ENCODE peak calls at places on chromosomes 7 and 10, in eight cellular contexts. U is cardiac fibroblast, W is HCT116, Z is GM23248, V is heart left ventricle, K is AG04449, E is Panc1, C is IMR-90. P is an unnamed sample.

GRCh38 chr7:121302214-121302745 is 26.5 kb upstream of the WNT16 start:
- DNase-seq in U (no peak), W (peak; percentile 97), Z (peak; percentile 63), V (no peak), K (no peak), E (peak; percentile 22), C (peak; percentile 89), P (no peak)

GRCh38 chr10:44908071-44908709 is 2.9 kb upstream of the TMEM72 start:
- DNase-seq in U (peak; percentile 84), W (no peak), Z (no peak), V (no peak), K (no peak), E (no peak), C (peak; percentile 59), P (no peak)

GRCh38 chr10:42864575-42864974 is 82.0 kb downstream of the BMS1 start:
- DNase-seq in U (peak; percentile 17), W (peak; percentile 22), Z (peak; percentile 28), V (no peak), K (no peak), E (no peak), C (peak; percentile 9), P (no peak)

GRCh38 chr10:35564276-35564982 is 40.7 kb upstream of the GJD4 start:
- DNase-seq in U (peak; percentile 64), W (no peak), Z (peak; percentile 67), V (peak; percentile 39), K (no peak), E (no peak), C (peak; percentile 72), P (no peak)

GRCh38 chr10:35004651-35005050 is 85.5 kb downstream of the CUL2 start:
- DNase-seq in U (no peak), W (no peak), Z (peak; percentile 37), V (no peak), K (no peak), E (no peak), C (peak; percentile 36), P (no peak)

GRCh38 chr7:38330861-38331709 is 57.6 kb upstream of the TARP start:
- DNase-seq in U (no peak), W (no peak), Z (no peak), V (no peak), K (no peak), E (no peak), C (no peak), P (peak; percentile 66)

GRCh38 chr10:50596456-50596855 is 27.3 kb downstream of the SGMS1 start:
- DNase-seq in U (no peak), W (no peak), Z (no peak), V (no peak), K (no peak), E (no peak), C (peak; percentile 22), P (no peak)

GRCh38 chr7:79304711-79305110 is 148.8 kb downstream of the MAGI2 start:
- DNase-seq in U (no peak), W (no peak), Z (no peak), V (no peak), K (no peak), E (no peak), C (no peak), P (no peak)

GRCh38 chr10:103512591-103513382 is 19.3 kb downstream of the NEURL1 start:
- DNase-seq in U (no peak), W (no peak), Z (no peak), V (no peak), K (no peak), E (no peak), C (no peak), P (no peak)

GRCh38 chr7:584122-584465 is 64.4 kb upstream of the PDGFA start:
- DNase-seq in U (no peak), W (no peak), Z (no peak), V (no peak), K (no peak), E (no peak), C (no peak), P (no peak)

GRCh38 chr10:89954787-89955566 is 253.6 kb downstream of the KIF20B start:
- DNase-seq in U (peak; percentile 25), W (no peak), Z (peak; percentile 15), V (no peak), K (no peak), E (no peak), C (no peak), P (no peak)

GRCh38 chr10:29158066-29158465 is 130.8 kb upstream of the LYZL1 start:
- DNase-seq in U (no peak), W (no peak), Z (no peak), V (no peak), K (no peak), E (no peak), C (no peak), P (no peak)

GRCh38 chr10:6195376-6195775 is 7.4 kb upstream of the PFKFB3 start:
- DNase-seq in U (peak; percentile 63), W (no peak), Z (peak; percentile 80), V (no peak), K (no peak), E (no peak), C (peak; percentile 75), P (no peak)

DNA sequence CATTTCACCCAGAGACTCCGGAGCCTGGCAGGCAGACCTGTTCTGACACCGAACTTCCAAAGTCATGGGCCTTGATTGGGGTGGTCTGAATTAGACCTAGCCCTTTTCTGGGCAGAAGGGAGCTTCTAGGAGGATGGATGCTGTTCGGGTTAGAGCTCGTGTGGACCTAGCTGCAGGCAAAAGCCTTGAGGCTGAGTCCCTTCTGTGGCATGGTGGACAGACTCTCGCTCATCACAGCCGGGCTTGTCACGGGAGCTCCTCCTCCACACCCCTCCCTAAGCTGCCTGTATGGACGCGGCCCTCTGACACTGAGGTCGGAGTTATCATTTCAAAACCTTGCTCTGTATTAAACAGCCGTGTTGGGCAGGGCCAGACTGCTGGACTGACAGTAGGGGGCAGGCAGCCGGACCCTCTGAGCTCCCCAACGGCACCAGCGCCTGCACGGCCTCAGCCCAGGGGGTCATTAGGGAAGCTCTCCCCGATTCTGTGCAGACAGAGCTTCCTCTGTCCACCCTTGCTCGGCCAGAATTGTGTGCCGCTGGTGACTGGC is 2.2 kb downstream of the IRF5 start:
- DNase-seq in U (no peak), W (no peak), Z (no peak), V (no peak), K (no peak), E (no peak), C (no peak), P (no peak)
- H3K4me3 ChIP-seq in U (no peak overlapping the region), W (no peak overlapping the region), Z (no peak overlapping the region), V (no peak overlapping the region), K (no peak overlapping the region), E (no peak overlapping the region), C (no peak overlapping the region), P (no peak overlapping the region)

DNA sequence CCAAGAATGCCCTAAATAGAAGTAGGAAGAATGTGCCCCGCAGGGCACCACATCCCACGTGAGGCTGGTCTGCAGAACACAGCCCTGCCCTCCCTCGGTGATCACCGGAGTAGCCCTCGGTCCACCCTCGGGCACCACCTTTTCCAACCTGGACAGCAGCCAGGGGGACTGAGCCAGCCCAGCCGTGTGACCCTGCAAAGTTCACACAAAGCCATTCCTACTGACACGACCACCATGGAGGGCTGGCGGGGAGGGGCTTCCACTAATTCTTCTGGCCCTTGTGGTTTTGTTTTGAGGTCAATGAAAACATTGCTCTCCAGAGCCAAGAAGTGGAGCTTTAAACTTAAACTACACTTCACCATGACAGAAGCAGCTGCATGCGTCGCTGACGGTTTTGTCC is 132.1 kb downstream of the TCERG1L start:
- DNase-seq in U (no peak), W (no peak), Z (no peak), V (no peak), K (no peak), E (no peak), C (no peak), P (no peak)
- H3K4me3 ChIP-seq in U (no peak overlapping the region), W (no peak overlapping the region), Z (no peak overlapping the region), V (no peak overlapping the region), K (no peak overlapping the region), E (no peak overlapping the region), C (no peak overlapping the region), P (no peak overlapping the region)

GRCh38 chr10:120278069-120278468 is 179.0 kb upstream of the PLPP4 start:
- DNase-seq in U (no peak), W (no peak), Z (no peak), V (no peak), K (no peak), E (no peak), C (no peak), P (peak; percentile 16)
- H3K4me3 ChIP-seq in U (no peak overlapping the region), W (no peak overlapping the region), Z (no peak overlapping the region), V (no peak overlapping the region), K (no peak overlapping the region), E (no peak overlapping the region), C (no peak overlapping the region), P (no peak overlapping the region)

DNA sequence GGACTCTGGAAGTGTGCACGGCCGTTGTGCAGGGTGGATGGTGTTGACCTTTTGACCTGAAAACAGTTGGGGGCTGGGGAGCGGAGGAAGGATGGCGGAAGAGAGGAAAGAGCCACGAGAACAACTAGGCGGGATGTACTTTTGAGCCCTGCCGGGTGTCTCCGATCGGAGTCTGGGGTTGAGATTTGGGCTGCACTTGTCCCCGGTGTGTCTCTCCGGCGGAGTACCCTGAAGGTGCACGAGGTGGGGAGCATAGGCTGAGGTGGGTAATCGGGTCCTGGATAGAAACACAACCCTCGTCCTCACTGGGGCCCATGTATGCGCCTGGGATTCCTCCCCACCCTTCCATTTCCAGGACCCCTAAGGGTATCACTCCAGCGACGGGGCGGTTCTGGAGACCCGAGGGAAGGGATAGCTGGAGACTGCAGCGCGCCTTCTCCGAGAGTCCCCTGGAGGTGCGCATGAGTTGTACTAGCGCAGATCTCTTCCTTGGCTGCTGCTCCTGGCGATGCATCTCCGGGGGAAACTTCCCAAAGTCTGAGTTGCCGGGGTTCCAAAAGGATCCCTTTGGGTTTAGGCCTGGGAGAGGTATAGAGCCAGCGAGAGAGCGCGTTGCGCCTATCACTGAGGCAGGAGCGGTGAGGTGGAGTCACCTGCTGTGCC is 4.6 kb upstream of the HMX2 start:
- DNase-seq in U (no peak), W (no peak), Z (no peak), V (no peak), K (no peak), E (no peak), C (no peak), P (no peak)
- H3K4me3 ChIP-seq in U (no peak overlapping the region), W (no peak overlapping the region), Z (no peak overlapping the region), V (no peak overlapping the region), K (no peak overlapping the region), E (no peak overlapping the region), C (no peak overlapping the region), P (no peak overlapping the region)

GRCh38 chr7:17354473-17354872 is 56.0 kb downstream of the AHR start:
- DNase-seq in U (no peak), W (no peak), Z (no peak), V (no peak), K (no peak), E (no peak), C (no peak), P (no peak)
- H3K4me3 ChIP-seq in U (no peak overlapping the region), W (no peak overlapping the region), Z (no peak overlapping the region), V (no peak overlapping the region), K (no peak overlapping the region), E (no peak overlapping the region), C (no peak overlapping the region), P (no peak overlapping the region)

GRCh38 chr7:42831953-42832522 is 79.8 kb downstream of the C7orf25 start:
- DNase-seq in U (no peak), W (no peak), Z (no peak), V (no peak), K (no peak), E (no peak), C (no peak), P (no peak)
- H3K4me3 ChIP-seq in U (no peak overlapping the region), W (no peak overlapping the region), Z (no peak overlapping the region), V (no peak overlapping the region), K (no peak overlapping the region), E (no peak overlapping the region), C (no peak overlapping the region), P (no peak overlapping the region)

GRCh38 chr7:106613861-106614560 is 46.9 kb downstream of the CCDC71L start:
- DNase-seq in U (peak; percentile 65), W (no peak), Z (peak; percentile 67), V (no peak), K (no peak), E (no peak), C (peak; percentile 43), P (no peak)
- H3K4me3 ChIP-seq in U (no peak overlapping the region), W (no peak overlapping the region), Z (peak overlapping the region; percentile 11), V (no peak overlapping the region), K (no peak overlapping the region), E (no peak overlapping the region), C (no peak overlapping the region), P (no peak overlapping the region)

P was measured in iPS DF 6.9.